ENCODE peak calls at places on chromosomes 7 and 10, in eight cellular contexts. One of them, this sample, is unnamed.

GRCh38 chr10:97466755-97467154 is 20.8 kb downstream of the ZDHHC16 start:
- DNase-seq in endothelial cell: no peak
- DNase-seq in activated T-helper 1 cell treated with anti-CD3 and anti-CD28 coated beads, Interleukin-12 subunit alpha, Interleukin-12 subunit beta, Interleukin-2, Interleukin-4 antibody, amounts not matched to agents 30 ng/mL and 10 ng/mL and 1 ng/mL, durations not matched to agents 14 hours and 24 hours and 36 hours: no peak
- DNase-seq in T-helper 1 cell: no peak
- DNase-seq in skeletal muscle cell: no peak
- DNase-seq in cardiac fibroblast: no peak
- DNase-seq in posterior cingulate gyrus: no peak
- DNase-seq in iris pigment epithelial cell: peak; percentile 60
- DNase-seq in this sample: no peak

GRCh38 chr7:63057265-63057664 is 941.4 kb upstream of the ZNF722 start:
- DNase-seq in skeletal muscle cell: no peak
- DNase-seq in activated T-helper 1 cell treated with anti-CD3 and anti-CD28 coated beads, Interleukin-12 subunit alpha, Interleukin-12 subunit beta, Interleukin-2, Interleukin-4 antibody, amounts not matched to agents 30 ng/mL and 10 ng/mL and 1 ng/mL, durations not matched to agents 14 hours and 24 hours and 36 hours: no peak
- DNase-seq in T-helper 1 cell: no peak
- DNase-seq in cardiac fibroblast: no peak
- DNase-seq in endothelial cell: no peak
- DNase-seq in posterior cingulate gyrus: no peak
- DNase-seq in iris pigment epithelial cell: no peak
- DNase-seq in this sample: no peak

GRCh38 chr7:78620931-78621330 is 822.4 kb downstream of the PHTF2 start:
- DNase-seq in posterior cingulate gyrus: no peak
- DNase-seq in skeletal muscle cell: no peak
- DNase-seq in activated T-helper 1 cell treated with anti-CD3 and anti-CD28 coated beads, Interleukin-12 subunit alpha, Interleukin-12 subunit beta, Interleukin-2, Interleukin-4 antibody, amounts not matched to agents 30 ng/mL and 10 ng/mL and 1 ng/mL, durations not matched to agents 14 hours and 24 hours and 36 hours: no peak
- DNase-seq in endothelial cell: peak; percentile 25
- DNase-seq in T-helper 1 cell: no peak
- DNase-seq in cardiac fibroblast: no peak
- DNase-seq in iris pigment epithelial cell: peak; percentile 9
- DNase-seq in this sample: no peak

GRCh38 chr10:123573236-123574147 is 92.7 kb upstream of the GPR26 start:
- DNase-seq in skeletal muscle cell: no peak
- DNase-seq in iris pigment epithelial cell: peak; percentile 7
- DNase-seq in endothelial cell: peak; percentile 79
- DNase-seq in cardiac fibroblast: peak; percentile 4
- DNase-seq in T-helper 1 cell: peak; percentile 26
- DNase-seq in activated T-helper 1 cell treated with anti-CD3 and anti-CD28 coated beads, Interleukin-12 subunit alpha, Interleukin-12 subunit beta, Interleukin-2, Interleukin-4 antibody, amounts not matched to agents 30 ng/mL and 10 ng/mL and 1 ng/mL, durations not matched to agents 14 hours and 24 hours and 36 hours: peak; percentile 6
- DNase-seq in posterior cingulate gyrus: no peak
- DNase-seq in this sample: no peak

GRCh38 chr10:97184971-97185325 is 811 bp downstream of the SLIT1 start:
- DNase-seq in activated T-helper 1 cell treated with anti-CD3 and anti-CD28 coated beads, Interleukin-12 subunit alpha, Interleukin-12 subunit beta, Interleukin-2, Interleukin-4 antibody, amounts not matched to agents 30 ng/mL and 10 ng/mL and 1 ng/mL, durations not matched to agents 14 hours and 24 hours and 36 hours: no peak
- DNase-seq in skeletal muscle cell: no peak
- DNase-seq in iris pigment epithelial cell: no peak
- DNase-seq in endothelial cell: no peak
- DNase-seq in posterior cingulate gyrus: no peak
- DNase-seq in cardiac fibroblast: no peak
- DNase-seq in T-helper 1 cell: no peak
- DNase-seq in this sample: no peak

GRCh38 chr10:4459531-4459930 is 366.5 kb upstream of the AKR1E2 start:
- DNase-seq in T-helper 1 cell: no peak
- DNase-seq in skeletal muscle cell: no peak
- DNase-seq in endothelial cell: no peak
- DNase-seq in cardiac fibroblast: peak; percentile 45
- DNase-seq in activated T-helper 1 cell treated with anti-CD3 and anti-CD28 coated beads, Interleukin-12 subunit alpha, Interleukin-12 subunit beta, Interleukin-2, Interleukin-4 antibody, amounts not matched to agents 30 ng/mL and 10 ng/mL and 1 ng/mL, durations not matched to agents 14 hours and 24 hours and 36 hours: no peak
- DNase-seq in iris pigment epithelial cell: peak; percentile 95
- DNase-seq in posterior cingulate gyrus: no peak
- DNase-seq in this sample: no peak

GRCh38 chr7:2929321-2930201 is 85.5 kb upstream of the GNA12 start:
- DNase-seq in cardiac fibroblast: no peak
- DNase-seq in T-helper 1 cell: no peak
- DNase-seq in endothelial cell: no peak
- DNase-seq in posterior cingulate gyrus: no peak
- DNase-seq in activated T-helper 1 cell treated with anti-CD3 and anti-CD28 coated beads, Interleukin-12 subunit alpha, Interleukin-12 subunit beta, Interleukin-2, Interleukin-4 antibody, amounts not matched to agents 30 ng/mL and 10 ng/mL and 1 ng/mL, durations not matched to agents 14 hours and 24 hours and 36 hours: no peak
- DNase-seq in iris pigment epithelial cell: no peak
- DNase-seq in skeletal muscle cell: no peak
- DNase-seq in this sample: no peak

GRCh38 chr10:28842321-28842720 is 165.0 kb downstream of the BAMBI start:
- DNase-seq in endothelial cell: no peak
- DNase-seq in posterior cingulate gyrus: no peak
- DNase-seq in activated T-helper 1 cell treated with anti-CD3 and anti-CD28 coated beads, Interleukin-12 subunit alpha, Interleukin-12 subunit beta, Interleukin-2, Interleukin-4 antibody, amounts not matched to agents 30 ng/mL and 10 ng/mL and 1 ng/mL, durations not matched to agents 14 hours and 24 hours and 36 hours: no peak
- DNase-seq in T-helper 1 cell: no peak
- DNase-seq in cardiac fibroblast: peak; percentile 88
- DNase-seq in iris pigment epithelial cell: peak; percentile 90
- DNase-seq in skeletal muscle cell: peak; percentile 49
- DNase-seq in this sample: no peak

GRCh38 chr7:954330-955238 is at the start of gene ADAP1:
- DNase-seq in endothelial cell: peak; percentile 68
- DNase-seq in T-helper 1 cell: no peak
- DNase-seq in activated T-helper 1 cell treated with anti-CD3 and anti-CD28 coated beads, Interleukin-12 subunit alpha, Interleukin-12 subunit beta, Interleukin-2, Interleukin-4 antibody, amounts not matched to agents 30 ng/mL and 10 ng/mL and 1 ng/mL, durations not matched to agents 14 hours and 24 hours and 36 hours: peak; percentile 41
- DNase-seq in cardiac fibroblast: peak; percentile 58
- DNase-seq in iris pigment epithelial cell: peak; percentile 55
- DNase-seq in skeletal muscle cell: no peak
- DNase-seq in posterior cingulate gyrus: peak; percentile 77
- DNase-seq in this sample: peak; percentile 50

GRCh38 chr10:113369185-113369785 is 183.6 kb upstream of the HABP2 start:
- DNase-seq in cardiac fibroblast: peak; percentile 11
- DNase-seq in skeletal muscle cell: no peak
- DNase-seq in posterior cingulate gyrus: no peak
- DNase-seq in endothelial cell: no peak
- DNase-seq in iris pigment epithelial cell: no peak
- DNase-seq in T-helper 1 cell: no peak
- DNase-seq in activated T-helper 1 cell treated with anti-CD3 and anti-CD28 coated beads, Interleukin-12 subunit alpha, Interleukin-12 subunit beta, Interleukin-2, Interleukin-4 antibody, amounts not matched to agents 30 ng/mL and 10 ng/mL and 1 ng/mL, durations not matched to agents 14 hours and 24 hours and 36 hours: no peak
- DNase-seq in this sample: no peak

GRCh38 chr10:122637371-122637770 is 62.3 kb downstream of the C10orf120 start:
- DNase-seq in skeletal muscle cell: no peak
- DNase-seq in cardiac fibroblast: no peak
- DNase-seq in endothelial cell: no peak
- DNase-seq in posterior cingulate gyrus: peak; percentile 34
- DNase-seq in T-helper 1 cell: no peak
- DNase-seq in iris pigment epithelial cell: no peak
- DNase-seq in activated T-helper 1 cell treated with anti-CD3 and anti-CD28 coated beads, Interleukin-12 subunit alpha, Interleukin-12 subunit beta, Interleukin-2, Interleukin-4 antibody, amounts not matched to agents 30 ng/mL and 10 ng/mL and 1 ng/mL, durations not matched to agents 14 hours and 24 hours and 36 hours: no peak
- DNase-seq in this sample: no peak

GRCh38 chr10:75465110-75465509 is 33.7 kb downstream of the LRMDA start:
- DNase-seq in T-helper 1 cell: no peak
- DNase-seq in skeletal muscle cell: no peak
- DNase-seq in cardiac fibroblast: no peak
- DNase-seq in activated T-helper 1 cell treated with anti-CD3 and anti-CD28 coated beads, Interleukin-12 subunit alpha, Interleukin-12 subunit beta, Interleukin-2, Interleukin-4 antibody, amounts not matched to agents 30 ng/mL and 10 ng/mL and 1 ng/mL, durations not matched to agents 14 hours and 24 hours and 36 hours: no peak
- DNase-seq in endothelial cell: no peak
- DNase-seq in posterior cingulate gyrus: no peak
- DNase-seq in iris pigment epithelial cell: no peak
- DNase-seq in this sample: no peak

GRCh38 chr10:70302292-70302691 is 18.5 kb upstream of the NPFFR1 start:
- DNase-seq in activated T-helper 1 cell treated with anti-CD3 and anti-CD28 coated beads, Interleukin-12 subunit alpha, Interleukin-12 subunit beta, Interleukin-2, Interleukin-4 antibody, amounts not matched to agents 30 ng/mL and 10 ng/mL and 1 ng/mL, durations not matched to agents 14 hours and 24 hours and 36 hours: no peak
- DNase-seq in iris pigment epithelial cell: peak; percentile 65
- DNase-seq in endothelial cell: no peak
- DNase-seq in T-helper 1 cell: no peak
- DNase-seq in cardiac fibroblast: peak; percentile 93
- DNase-seq in skeletal muscle cell: peak; percentile 29
- DNase-seq in posterior cingulate gyrus: no peak
- DNase-seq in this sample: no peak

GRCh38 chr7:50307368-50308012 is 3.0 kb downstream of the IKZF1 start:
- DNase-seq in activated T-helper 1 cell treated with anti-CD3 and anti-CD28 coated beads, Interleukin-12 subunit alpha, Interleukin-12 subunit beta, Interleukin-2, Interleukin-4 antibody, amounts not matched to agents 30 ng/mL and 10 ng/mL and 1 ng/mL, durations not matched to agents 14 hours and 24 hours and 36 hours: no peak
- DNase-seq in iris pigment epithelial cell: no peak
- DNase-seq in T-helper 1 cell: peak; percentile 59
- DNase-seq in cardiac fibroblast: no peak
- DNase-seq in posterior cingulate gyrus: no peak
- DNase-seq in skeletal muscle cell: no peak
- DNase-seq in endothelial cell: no peak
- DNase-seq in this sample: peak; percentile 58

GRCh38 chr7:90726623-90727022 is 130.5 kb downstream of the CDK14 start:
- DNase-seq in endothelial cell: no peak
- DNase-seq in activated T-helper 1 cell treated with anti-CD3 and anti-CD28 coated beads, Interleukin-12 subunit alpha, Interleukin-12 subunit beta, Interleukin-2, Interleukin-4 antibody, amounts not matched to agents 30 ng/mL and 10 ng/mL and 1 ng/mL, durations not matched to agents 14 hours and 24 hours and 36 hours: no peak
- DNase-seq in cardiac fibroblast: peak; percentile 75
- DNase-seq in T-helper 1 cell: no peak
- DNase-seq in posterior cingulate gyrus: no peak
- DNase-seq in iris pigment epithelial cell: peak; percentile 61
- DNase-seq in skeletal muscle cell: no peak
- DNase-seq in this sample: no peak

GRCh38 chr10:125011926-125012705 is 70.2 kb downstream of the ZRANB1 start:
- DNase-seq in endothelial cell: no peak
- DNase-seq in T-helper 1 cell: no peak
- DNase-seq in skeletal muscle cell: no peak
- DNase-seq in iris pigment epithelial cell: no peak
- DNase-seq in cardiac fibroblast: no peak
- DNase-seq in activated T-helper 1 cell treated with anti-CD3 and anti-CD28 coated beads, Interleukin-12 subunit alpha, Interleukin-12 subunit beta, Interleukin-2, Interleukin-4 antibody, amounts not matched to agents 30 ng/mL and 10 ng/mL and 1 ng/mL, durations not matched to agents 14 hours and 24 hours and 36 hours: no peak
- DNase-seq in posterior cingulate gyrus: no peak
- DNase-seq in this sample: no peak

GRCh38 chr10:21473541-21473940 is 51.9 kb downstream of the SKIDA1 start:
- DNase-seq in skeletal muscle cell: no peak
- DNase-seq in T-helper 1 cell: no peak
- DNase-seq in posterior cingulate gyrus: no peak
- DNase-seq in activated T-helper 1 cell treated with anti-CD3 and anti-CD28 coated beads, Interleukin-12 subunit alpha, Interleukin-12 subunit beta, Interleukin-2, Interleukin-4 antibody, amounts not matched to agents 30 ng/mL and 10 ng/mL and 1 ng/mL, durations not matched to agents 14 hours and 24 hours and 36 hours: no peak
- DNase-seq in endothelial cell: no peak
- DNase-seq in iris pigment epithelial cell: no peak
- DNase-seq in cardiac fibroblast: no peak
- DNase-seq in this sample: no peak

GRCh38 chr10:23445591-23445990 is 6.7 kb downstream of the OTUD1 start:
- DNase-seq in endothelial cell: no peak
- DNase-seq in cardiac fibroblast: no peak
- DNase-seq in skeletal muscle cell: no peak
- DNase-seq in activated T-helper 1 cell treated with anti-CD3 and anti-CD28 coated beads, Interleukin-12 subunit alpha, Interleukin-12 subunit beta, Interleukin-2, Interleukin-4 antibody, amounts not matched to agents 30 ng/mL and 10 ng/mL and 1 ng/mL, durations not matched to agents 14 hours and 24 hours and 36 hours: no peak
- DNase-seq in posterior cingulate gyrus: no peak
- DNase-seq in T-helper 1 cell: no peak
- DNase-seq in iris pigment epithelial cell: no peak
- DNase-seq in this sample: no peak

GRCh38 chr10:112960151-112960681 is 10.2 kb downstream of the TCF7L2 start:
- DNase-seq in T-helper 1 cell: no peak
- DNase-seq in posterior cingulate gyrus: no peak
- DNase-seq in cardiac fibroblast: no peak
- DNase-seq in activated T-helper 1 cell treated with anti-CD3 and anti-CD28 coated beads, Interleukin-12 subunit alpha, Interleukin-12 subunit beta, Interleukin-2, Interleukin-4 antibody, amounts not matched to agents 30 ng/mL and 10 ng/mL and 1 ng/mL, durations not matched to agents 14 hours and 24 hours and 36 hours: no peak
- DNase-seq in skeletal muscle cell: no peak
- DNase-seq in iris pigment epithelial cell: peak; percentile 67
- DNase-seq in endothelial cell: no peak
- DNase-seq in this sample: no peak

GRCh38 chr10:35735412-35735811 is 93.3 kb upstream of the FZD8 start:
- DNase-seq in activated T-helper 1 cell treated with anti-CD3 and anti-CD28 coated beads, Interleukin-12 subunit alpha, Interleukin-12 subunit beta, Interleukin-2, Interleukin-4 antibody, amounts not matched to agents 30 ng/mL and 10 ng/mL and 1 ng/mL, durations not matched to agents 14 hours and 24 hours and 36 hours: no peak
- DNase-seq in T-helper 1 cell: no peak
- DNase-seq in posterior cingulate gyrus: no peak
- DNase-seq in endothelial cell: no peak
- DNase-seq in iris pigment epithelial cell: peak; percentile 91
- DNase-seq in skeletal muscle cell: peak; percentile 64
- DNase-seq in cardiac fibroblast: peak; percentile 25
- DNase-seq in this sample: no peak

GRCh38 chr7:151319189-151319588 is 22.4 kb upstream of the NUB1 start:
- DNase-seq in skeletal muscle cell: no peak
- DNase-seq in cardiac fibroblast: no peak
- DNase-seq in posterior cingulate gyrus: no peak
- DNase-seq in T-helper 1 cell: no peak
- DNase-seq in iris pigment epithelial cell: no peak
- DNase-seq in endothelial cell: no peak
- DNase-seq in activated T-helper 1 cell treated with anti-CD3 and anti-CD28 coated beads, Interleukin-12 subunit alpha, Interleukin-12 subunit beta, Interleukin-2, Interleukin-4 antibody, amounts not matched to agents 30 ng/mL and 10 ng/mL and 1 ng/mL, durations not matched to agents 14 hours and 24 hours and 36 hours: no peak
- DNase-seq in this sample: no peak

GRCh38 chr10:84424731-84425165 is 96.4 kb downstream of the CCSER2 start:
- DNase-seq in endothelial cell: peak; percentile 32
- DNase-seq in activated T-helper 1 cell treated with anti-CD3 and anti-CD28 coated beads, Interleukin-12 subunit alpha, Interleukin-12 subunit beta, Interleukin-2, Interleukin-4 antibody, amounts not matched to agents 30 ng/mL and 10 ng/mL and 1 ng/mL, durations not matched to agents 14 hours and 24 hours and 36 hours: peak; percentile 1
- DNase-seq in iris pigment epithelial cell: peak; percentile 98
- DNase-seq in T-helper 1 cell: no peak
- DNase-seq in skeletal muscle cell: peak; percentile 90
- DNase-seq in posterior cingulate gyrus: peak; percentile 75
- DNase-seq in cardiac fibroblast: peak; percentile 97
- DNase-seq in this sample: no peak

GRCh38 chr7:155205368-155206285 is 92.1 kb upstream of the INSIG1 start:
- DNase-seq in T-helper 1 cell: peak; percentile 83
- DNase-seq in endothelial cell: no peak
- DNase-seq in activated T-helper 1 cell treated with anti-CD3 and anti-CD28 coated beads, Interleukin-12 subunit alpha, Interleukin-12 subunit beta, Interleukin-2, Interleukin-4 antibody, amounts not matched to agents 30 ng/mL and 10 ng/mL and 1 ng/mL, durations not matched to agents 14 hours and 24 hours and 36 hours: peak; percentile 86
- DNase-seq in iris pigment epithelial cell: peak; percentile 90
- DNase-seq in posterior cingulate gyrus: no peak
- DNase-seq in cardiac fibroblast: peak; percentile 91
- DNase-seq in skeletal muscle cell: peak; percentile 98
- DNase-seq in this sample: peak; percentile 87

GRCh38 chr10:5697342-5697741 is 12.7 kb downstream of the TASOR2 start:
- DNase-seq in activated T-helper 1 cell treated with anti-CD3 and anti-CD28 coated beads, Interleukin-12 subunit alpha, Interleukin-12 subunit beta, Interleukin-2, Interleukin-4 antibody, amounts not matched to agents 30 ng/mL and 10 ng/mL and 1 ng/mL, durations not matched to agents 14 hours and 24 hours and 36 hours: no peak
- DNase-seq in endothelial cell: no peak
- DNase-seq in cardiac fibroblast: no peak
- DNase-seq in iris pigment epithelial cell: no peak
- DNase-seq in skeletal muscle cell: no peak
- DNase-seq in T-helper 1 cell: no peak
- DNase-seq in posterior cingulate gyrus: no peak
- DNase-seq in this sample: no peak

GRCh38 chr7:43612128-43612527 is 29.2 kb downstream of the STK17A start:
- DNase-seq in T-helper 1 cell: no peak
- DNase-seq in cardiac fibroblast: peak; percentile 26
- DNase-seq in activated T-helper 1 cell treated with anti-CD3 and anti-CD28 coated beads, Interleukin-12 subunit alpha, Interleukin-12 subunit beta, Interleukin-2, Interleukin-4 antibody, amounts not matched to agents 30 ng/mL and 10 ng/mL and 1 ng/mL, durations not matched to agents 14 hours and 24 hours and 36 hours: no peak
- DNase-seq in endothelial cell: no peak
- DNase-seq in iris pigment epithelial cell: no peak
- DNase-seq in posterior cingulate gyrus: no peak
- DNase-seq in skeletal muscle cell: no peak
- DNase-seq in this sample: no peak

GRCh38 chr7:45435846-45436245 is 138.3 kb upstream of the ADCY1 start:
- DNase-seq in posterior cingulate gyrus: no peak
- DNase-seq in activated T-helper 1 cell treated with anti-CD3 and anti-CD28 coated beads, Interleukin-12 subunit alpha, Interleukin-12 subunit beta, Interleukin-2, Interleukin-4 antibody, amounts not matched to agents 30 ng/mL and 10 ng/mL and 1 ng/mL, durations not matched to agents 14 hours and 24 hours and 36 hours: no peak
- DNase-seq in cardiac fibroblast: peak; percentile 67
- DNase-seq in T-helper 1 cell: no peak
- DNase-seq in skeletal muscle cell: peak; percentile 31
- DNase-seq in iris pigment epithelial cell: peak; percentile 83
- DNase-seq in endothelial cell: no peak
- DNase-seq in this sample: no peak